ENCODE peak calls at places on chromosomes 12 and 14, in five cellular contexts. V is K562, Z is HepG2, N is H1, H is GM12878. Y is an unnamed sample.
A peak's percentile ranks its signal among the peaks of the same experiment; 100 is the strongest.

GRCh38 chr14:69662636-69663321 is 51.4 kb downstream of the SUSD6 start:
- DNase-seq in V (no peak), H (no peak), Z (no peak), N (no peak), Y (no peak)

GRCh38 chr12:83676896-83677295 is 990.2 kb downstream of the TMTC2 start:
- DNase-seq in H (no peak), V (no peak), N (no peak), Z (no peak), Y (no peak)

GRCh38 chr14:99459491-99460100 is 21.1 kb downstream of the SETD3 start:
- DNase-seq in V (no peak), Z (no peak), H (no peak), N (no peak), Y (no peak)

GRCh38 chr12:117680311-117680710 is 288.5 kb downstream of the KSR2 start:
- DNase-seq in N (no peak), Z (no peak), V (no peak), H (no peak), Y (no peak)

GRCh38 chr12:41531147-41531829 is 343.2 kb downstream of the PDZRN4 start:
- DNase-seq in N (no peak), H (no peak), V (no peak), Z (no peak), Y (no peak)

GRCh38 chr14:94601961-94602391 is 10.2 kb upstream of the SERPINA3 start:
- DNase-seq in V (peak; percentile 11), Z (peak; percentile 53), N (no peak), H (no peak), Y (peak; percentile 27)

GRCh38 chr14:105126970-105127307 is 41.6 kb downstream of the JAG2 start:
- DNase-seq in V (no peak), N (no peak), Z (no peak), H (no peak), Y (no peak)

GRCh38 chr12:100295764-100296555 is 29.0 kb downstream of the SCYL2 start:
- DNase-seq in V (no peak), Z (no peak), N (no peak), H (no peak), Y (no peak)

GRCh38 chr14:80988742-80989429 is 33.5 kb downstream of the TSHR start:
- DNase-seq in N (no peak), V (no peak), H (no peak), Z (no peak), Y (no peak)

GRCh38 chr12:117968826-117969659 is at the start of gene KSR2:
- DNase-seq in Z (peak; percentile 13), H (no peak), N (peak; percentile 69), V (peak; percentile 18), Y (peak; percentile 81)

GRCh38 chr14:95260537-95261440 is 58.9 kb downstream of the CLMN start:
- DNase-seq in V (no peak), Z (no peak), H (no peak), N (no peak), Y (no peak)

GRCh38 chr14:75295491-75296338 is 17.1 kb downstream of the FOS start:
- DNase-seq in N (no peak), H (no peak), Z (no peak), V (peak; percentile 70), Y (no peak)

GRCh38 chr12:66103011-66103913 is 27.3 kb downstream of the LLPH start:
- DNase-seq in Z (no peak), N (no peak), H (no peak), V (peak; percentile 12), Y (peak; percentile 24)

GRCh38 chr12:95551913-95552516 is 739 bp upstream of the USP44 start:
- DNase-seq in H (no peak), N (no peak), V (no peak), Z (no peak), Y (no peak)
- H3K4me3 ChIP-seq in H (no peak overlapping the region), N (peak overlapping the region; percentile 71), V (no peak overlapping the region), Z (no peak overlapping the region), Y (no peak overlapping the region)

DNA sequence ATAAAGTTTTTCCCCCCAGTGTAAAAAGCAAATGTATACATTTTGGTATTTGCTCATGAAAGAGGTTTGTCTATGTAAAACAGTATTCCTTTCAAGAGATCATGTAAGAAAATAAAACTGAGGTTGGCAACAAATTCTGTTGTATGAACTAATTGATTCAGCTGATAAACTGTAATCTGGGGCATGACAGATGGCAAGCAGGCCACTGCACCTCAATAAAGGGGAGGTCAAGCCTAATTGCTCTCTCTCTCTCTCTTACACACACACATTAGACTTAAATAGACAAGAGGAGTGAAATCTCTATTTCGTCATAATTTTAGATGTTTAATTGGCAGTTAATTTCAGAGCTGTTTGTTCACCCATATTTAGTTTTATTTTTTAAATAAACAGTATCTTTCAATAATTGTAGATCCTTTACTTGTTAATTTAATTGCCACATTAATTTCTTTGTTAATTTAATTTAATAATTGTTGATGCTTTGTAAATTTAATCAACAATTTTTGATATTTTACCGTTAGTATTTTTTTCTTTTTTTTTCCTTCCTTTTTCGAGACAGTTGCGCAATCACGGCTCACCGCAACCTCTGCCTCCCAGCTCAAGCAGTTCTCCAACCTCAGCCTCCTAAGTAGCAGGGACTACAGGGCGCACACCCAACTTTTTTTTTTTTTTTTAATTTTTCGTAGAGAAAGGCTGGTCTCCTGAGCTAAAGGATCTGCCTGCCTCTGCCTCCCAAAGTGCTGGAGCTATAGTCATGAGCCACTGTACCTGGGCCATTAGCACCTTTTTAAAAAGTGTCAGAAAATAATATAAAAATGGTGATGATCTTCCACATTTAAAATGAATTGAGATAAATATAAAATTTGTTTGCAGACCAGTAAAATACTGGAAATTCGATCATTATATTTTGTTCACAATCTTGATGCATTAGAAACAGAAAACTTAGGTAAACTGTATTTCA is 577.7 kb downstream of the SLC16A7 start:
- DNase-seq in Z (no peak), N (no peak), V (no peak), H (no peak), Y (no peak)
- TF ChIP-seq ATF3 in Z (no peak), N (no peak), V (no peak), H (no peak), Y (no peak)

GRCh38 chr14:20801726-20802125 is 918 bp downstream of the RNASE1 start:
- DNase-seq in N (no peak), V (peak; percentile 35), H (no peak), Z (no peak), Y (no peak)
- H3K4me3 ChIP-seq in N (no peak overlapping the region), V (peak overlapping the region; percentile 30), H (no peak overlapping the region), Z (no peak overlapping the region), Y (no peak overlapping the region)

DNA sequence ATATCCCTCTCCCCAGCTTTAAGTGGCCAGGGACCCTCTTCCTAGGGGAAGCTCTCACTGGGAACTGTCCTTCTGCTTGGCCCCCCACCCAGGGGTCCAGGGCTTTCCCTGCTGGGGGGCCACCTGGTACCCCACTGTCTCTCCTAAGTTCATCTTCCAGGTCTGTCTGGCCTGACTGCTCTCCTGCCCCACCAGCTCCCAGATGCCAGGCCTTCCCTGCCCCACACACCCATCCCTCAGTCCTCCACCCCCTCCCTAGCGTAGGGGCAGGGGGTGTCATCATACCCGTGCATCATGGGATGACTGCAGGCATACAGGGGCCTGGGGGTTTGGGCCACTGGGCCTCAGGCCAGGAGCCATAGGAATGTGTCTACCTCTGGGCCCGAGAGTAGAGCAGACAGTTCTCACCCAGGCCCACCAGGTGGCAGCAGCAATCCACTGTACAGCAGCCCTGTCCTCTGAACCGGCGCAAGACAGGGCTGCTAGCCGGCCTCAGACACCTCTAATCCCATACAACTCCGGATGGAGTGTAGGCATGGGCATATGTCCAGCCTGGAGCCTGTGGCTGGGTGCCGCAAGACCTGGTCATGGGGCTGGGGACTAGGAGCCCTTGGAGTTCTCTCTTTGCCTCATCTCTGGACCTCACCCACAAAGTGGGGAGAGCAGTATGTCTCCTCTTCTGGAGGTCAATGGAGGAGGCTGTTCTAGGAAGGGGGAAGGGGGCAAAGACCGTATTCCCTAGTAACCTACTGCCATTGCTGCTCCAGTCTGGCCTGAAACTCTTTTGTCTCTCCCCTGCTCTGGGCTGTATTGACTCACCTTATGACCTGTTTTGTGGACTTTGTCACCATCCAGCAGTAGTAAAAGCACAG is 10.0 kb upstream of the SMARCD1 start:
- DNase-seq in Z (peak; percentile 82), H (peak; percentile 37), V (peak; percentile 82), N (no peak), Y (peak; percentile 42)
- TF ChIP-seq ATF3 in Z (no peak), H (no peak), V (no peak), N (no peak), Y (no peak)

GRCh38 chr12:114667669-114668150 is 16.3 kb downstream of the TBX3 start:
- DNase-seq in H (no peak), N (no peak), Z (no peak), V (no peak), Y (no peak)

GRCh38 chr12:114670257-114670955 is 13.6 kb downstream of the TBX3 start:
- DNase-seq in N (no peak), H (no peak), V (no peak), Z (no peak), Y (no peak)

GRCh38 chr12:114668151-114668891 is 15.7 kb downstream of the TBX3 start:
- DNase-seq in H (no peak), V (peak; percentile 70), N (peak; percentile 70), Z (peak; percentile 93), Y (peak; percentile 61)

GRCh38 chr12:114669501-114670256 is 14.3 kb downstream of the TBX3 start:
- DNase-seq in V (no peak), N (no peak), H (no peak), Z (peak; percentile 42), Y (no peak)

DNA sequence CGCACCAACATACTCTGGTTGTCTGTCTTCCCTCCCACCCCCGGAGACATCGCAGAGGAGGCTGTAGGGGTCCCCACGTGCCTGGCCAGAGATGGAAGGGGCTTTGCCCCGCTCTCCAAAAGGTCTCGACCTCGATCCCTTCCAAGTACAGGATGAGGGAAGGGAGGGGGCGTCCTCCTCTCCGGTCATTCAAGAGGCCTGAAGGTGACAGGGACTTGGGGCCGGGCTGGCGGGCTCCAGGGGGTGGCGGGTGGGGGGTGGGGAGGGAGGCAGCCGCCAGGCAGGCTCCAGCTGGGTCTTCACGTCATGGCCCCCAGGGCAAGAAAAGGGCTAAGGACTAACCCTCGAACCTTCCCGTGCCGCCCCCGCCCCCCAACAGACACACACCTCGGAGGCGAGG is 15.1 kb downstream of the TBX3 start:
- DNase-seq in H (no peak), Z (peak; percentile 45), V (no peak), N (no peak), Y (no peak)
- H3K4me3 ChIP-seq in H (no peak overlapping the region), Z (peak overlapping the region; percentile 52), V (no peak overlapping the region), N (no peak overlapping the region), Y (no peak overlapping the region)

DNA sequence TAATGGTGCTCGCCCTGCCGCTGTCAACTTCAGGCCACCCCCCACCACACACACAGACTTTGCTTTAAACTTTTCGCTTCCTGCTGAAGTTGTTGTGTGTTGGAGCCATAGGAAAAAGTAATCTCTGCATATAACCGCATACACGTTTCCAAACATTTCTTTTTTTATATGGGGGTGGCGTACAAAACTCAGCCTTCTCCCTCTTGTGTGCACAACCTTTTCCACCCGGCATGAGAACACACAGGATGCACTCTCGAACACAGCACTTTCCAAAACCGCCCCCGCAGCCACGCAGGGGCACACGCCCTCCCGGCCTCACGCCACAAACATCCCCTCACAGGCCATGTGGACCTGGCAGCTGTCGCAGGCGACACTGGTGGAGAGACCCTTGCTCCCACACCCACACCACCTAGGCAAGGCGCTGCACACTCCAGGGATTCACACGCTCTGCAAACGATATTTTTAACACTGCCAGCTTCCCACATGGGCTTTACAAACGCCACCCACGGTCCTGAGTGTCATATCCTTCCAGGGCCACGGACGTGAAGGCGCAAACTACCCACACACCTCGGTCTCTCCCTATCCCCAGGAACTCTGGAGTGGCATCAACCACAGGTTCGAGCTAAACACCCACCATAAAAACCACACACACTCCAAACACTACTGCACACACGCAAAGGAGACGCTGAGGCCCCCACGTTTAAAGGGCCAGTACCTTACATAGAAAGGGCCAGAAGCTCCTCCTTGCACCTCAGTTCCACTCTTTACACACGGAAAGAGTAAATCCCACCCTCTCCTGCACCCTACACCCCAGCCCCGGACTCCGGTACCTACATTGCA is 12.3 kb upstream of the ITGB7 start:
- DNase-seq in Z (no peak), H (no peak), V (peak; percentile 46), N (no peak), Y (no peak)
- TF ChIP-seq ATF3 in Z (no peak), H (no peak), V (no peak), N (no peak), Y (no peak)

GRCh38 chr12:54390176-54390667 is 5.7 kb upstream of the ZNF385A start:
- DNase-seq in H (no peak), Z (no peak), N (no peak), V (peak; percentile 80), Y (no peak)
- H3K4me3 ChIP-seq in H (peak overlapping the region; percentile 82), Z (no peak overlapping the region), N (peak overlapping the region; percentile 57), V (peak overlapping the region; percentile 57), Y (peak overlapping the region; percentile 62)

Y was measured in HCT116.